ENCODE peak calls at places on chromosomes 11 and 22, in five cellular contexts. J is CD4-positive, alpha-beta memory T cell; H is esophagus squamous epithelium; E is substantia nigra; B is GM23248. A is an unnamed sample.

GRCh38 chr11:111870522-111870886 is 877 bp downstream of the ALG9 start:
- DNase-seq in J (no peak), H (no peak), E (no peak), B (no peak), A (no peak)

GRCh38 chr11:35483131-35483800 is 42.1 kb downstream of the PAMR1 start:
- DNase-seq in J (no peak), H (no peak), E (no peak), B (peak), A (no peak)

GRCh38 chr11:68954970-68955958 is 25.5 kb downstream of the MRGPRD start:
- DNase-seq in J (no peak), H (no peak), E (no peak), B (no peak), A (no peak)

GRCh38 chr11:12139144-12139881 is 28.9 kb downstream of the MICAL2 start:
- DNase-seq in J (no peak), H (no peak), E (no peak), B (peak), A (no peak)

GRCh38 chr11:8839957-8840945 is 70.7 kb upstream of the AKIP1 start:
- DNase-seq in J (no peak), H (no peak), E (no peak), B (peak), A (no peak)

GRCh38 chr22:44733426-44734106 is 18.8 kb upstream of the ARHGAP8 start:
- DNase-seq in J (no peak), H (no peak), E (no peak), B (no peak), A (no peak)

GRCh38 chr11:82557274-82557673 is 176.4 kb downstream of the FAM181B start:
- DNase-seq in J (no peak), H (no peak), E (no peak), B (no peak), A (no peak)

GRCh38 chr11:102494216-102494615 is 36.3 kb downstream of the MMP7 start:
- DNase-seq in J (no peak), H (no peak), E (no peak), B (peak), A (no peak)

GRCh38 chr11:75051043-75051442 is 45.6 kb downstream of the OR2AT4 start:
- DNase-seq in J (no peak), H (no peak), E (no peak), B (no peak), A (no peak)

GRCh38 chr11:29184939-29185890 is 831.6 kb downstream of the KCNA4 start:
- DNase-seq in J (no peak), H (no peak), E (no peak), B (peak), A (no peak)

GRCh38 chr22:31107206-31108118 is at the start of gene SELENOM:
- DNase-seq in J (peak), H (peak), E (peak), B (peak), A (peak)

GRCh38 chr22:44181033-44181911 is 547 bp downstream of the PARVG start:
- DNase-seq in J (peak), H (no peak), E (no peak), B (no peak), A (peak)

GRCh38 chr22:49958462-49958921 is 2.1 kb upstream of the PIM3 start:
- DNase-seq in J (no peak), H (no peak), E (no peak), B (no peak), A (no peak)

GRCh38 chr22:49960159-49960966 is at the start of gene PIM3:
- DNase-seq in J (peak), H (peak), E (peak), B (peak), A (peak)

GRCh38 chr22:49959782-49960158 is 802 bp upstream of the PIM3 start:
- DNase-seq in J (no peak), H (no peak), E (peak), B (peak), A (no peak)

GRCh38 chr22:49957826-49958461 is 2.6 kb upstream of the PIM3 start:
- DNase-seq in J (no peak), H (no peak), E (no peak), B (no peak), A (no peak)

GRCh38 chr22:49958961-49959781 is 1.4 kb upstream of the PIM3 start:
- DNase-seq in J (no peak), H (no peak), E (no peak), B (no peak), A (peak)
- H3K27ac ChIP-seq in J (peak), H (peak), E (peak), B (no peak), A (peak)

GRCh38 chr11:94775576-94776327 is 7.6 kb downstream of the AMOTL1 start:
- DNase-seq in J (no peak), H (no peak), E (no peak), B (no peak), A (no peak)
- H3K27ac ChIP-seq in J (no peak), H (peak), E (no peak), B (peak), A (no peak)

DNA sequence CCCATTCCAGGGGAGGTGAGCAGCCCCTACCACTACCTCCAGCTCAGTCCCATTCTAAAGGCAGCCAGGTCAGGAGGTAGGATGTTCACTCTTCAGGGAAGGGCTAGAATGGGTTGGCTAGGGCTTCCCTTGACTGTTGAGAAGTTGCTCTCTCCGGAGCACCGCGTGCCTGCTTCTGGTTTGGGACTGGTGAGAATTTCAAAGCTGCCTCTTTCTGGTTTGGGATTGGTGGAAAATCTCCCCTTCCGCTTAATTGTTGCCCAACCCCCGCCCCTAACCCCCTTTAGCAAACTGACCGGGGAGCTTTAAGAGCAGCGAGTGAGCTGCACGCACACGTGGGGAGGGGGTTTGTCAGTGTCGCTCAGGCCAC is 689 bp downstream of the USP2 start:
- DNase-seq in J (no peak), H (no peak), E (no peak), B (no peak), A (no peak)
- H3K27ac ChIP-seq in J (peak), H (peak), E (peak), B (no peak), A (peak)

DNA sequence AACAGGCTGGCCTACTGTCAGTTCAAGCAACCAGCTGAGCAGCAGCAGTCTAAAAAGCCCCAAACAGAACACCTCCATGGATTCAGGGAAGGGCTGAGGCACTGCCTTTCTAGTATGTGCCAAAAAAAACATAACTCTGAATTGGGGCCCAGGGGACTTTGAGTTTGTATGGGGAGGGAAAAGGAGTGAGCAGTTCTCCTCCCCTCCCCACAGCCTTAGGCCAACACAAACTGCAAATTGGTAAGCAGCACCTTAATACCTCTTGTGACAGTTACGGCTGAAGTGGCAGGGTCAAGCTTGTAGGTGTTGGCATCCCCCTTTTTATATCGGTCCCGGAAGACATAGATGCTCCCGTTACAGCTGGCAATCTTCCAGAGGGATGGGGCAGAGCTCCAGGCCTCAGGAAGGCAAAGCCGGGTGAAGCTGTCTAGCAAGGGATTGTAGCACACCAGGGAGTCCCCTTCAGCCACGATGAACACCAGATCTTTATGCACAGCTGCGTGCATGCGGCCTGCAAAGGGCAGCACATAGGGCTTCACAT is 6.0 kb downstream of the KBTBD4 start:
- DNase-seq in J (no peak), H (no peak), E (no peak), B (peak), A (no peak)
- H3K27ac ChIP-seq in J (no peak), H (no peak), E (peak), B (peak), A (no peak)

A was measured in CD8-positive, alpha-beta memory T cell.